ENCODE peak calls at places on chromosomes 1 and 21, in five cellular contexts. K is mammary epithelial cell, E is amniotic stem cell, M is A549, L is heart right ventricle. X is an unnamed sample.

GRCh38 chr1:161791889-161792655 is 26.0 kb downstream of the ATF6 start:
- DNase-seq in L (no peak), K (peak), M (no peak), E (no peak), X (no peak)

GRCh38 chr1:151187205-151187604 is 2.8 kb downstream of the VPS72 start:
- DNase-seq in K (no peak), M (no peak), E (no peak), L (no peak), X (no peak)

GRCh38 chr1:116910379-116911165 is 856 bp downstream of the PTGFRN start:
- DNase-seq in K (peak), M (peak), L (peak), E (peak), X (peak)

GRCh38 chr1:232767381-232768074 is 37.7 kb upstream of the MAP10 start:
- DNase-seq in L (no peak), E (peak), M (peak), K (peak), X (peak)

GRCh38 chr21:35882791-35883240 is 177.5 kb downstream of the SETD4 start:
- DNase-seq in M (no peak), L (no peak), E (no peak), K (peak), X (no peak)

GRCh38 chr1:113854234-113854633 is 17.3 kb downstream of the PTPN22 start:
- DNase-seq in K (no peak), M (no peak), E (no peak), L (no peak), X (no peak)

GRCh38 chr1:213987876-213988638 is at the start of gene PROX1:
- DNase-seq in K (peak), M (peak), L (peak), E (peak), X (peak)

GRCh38 chr1:17307946-17308345 is at the start of gene PADI4:
- DNase-seq in L (no peak), M (no peak), E (no peak), K (no peak), X (no peak)

GRCh38 chr1:59354754-59355337 is 58.0 kb downstream of the FGGY start:
- DNase-seq in E (no peak), K (peak), M (no peak), L (peak), X (no peak)

GRCh38 chr1:6235302-6235680 is 473 bp downstream of the ICMT start:
- DNase-seq in K (no peak), E (no peak), M (no peak), L (no peak), X (peak)